ENCODE peak calls at places on chromosome 19, in six cellular contexts. One of them, this sample, is unnamed.

GRCh38 chr19:2711175-2711936 is 8.9 kb upstream of the GNG7 start:
- DNase-seq in suprapubic skin: no peak
- DNase-seq in lower leg skin: no peak
- DNase-seq in heart left ventricle: no peak
- DNase-seq in sigmoid colon: peak; percentile 61
- DNase-seq in IMR-90: peak; percentile 95
- DNase-seq in this sample: no peak

GRCh38 chr19:49847731-49848696 is 2.9 kb upstream of the PTOV1 start:
- DNase-seq in heart left ventricle: no peak
- DNase-seq in IMR-90: peak; percentile 91
- DNase-seq in sigmoid colon: no peak
- DNase-seq in suprapubic skin: no peak
- DNase-seq in lower leg skin: no peak
- DNase-seq in this sample: no peak

GRCh38 chr19:12314553-12314952 is 18.9 kb downstream of the ZNF563 start:
- DNase-seq in heart left ventricle: no peak
- DNase-seq in sigmoid colon: no peak
- DNase-seq in suprapubic skin: no peak
- DNase-seq in lower leg skin: peak; percentile 4
- DNase-seq in IMR-90: no peak
- DNase-seq in this sample: no peak

GRCh38 chr19:8360196-8360595 is 3.8 kb upstream of the ANGPTL4 start:
- DNase-seq in IMR-90: no peak
- DNase-seq in sigmoid colon: no peak
- DNase-seq in lower leg skin: no peak
- DNase-seq in suprapubic skin: no peak
- DNase-seq in heart left ventricle: no peak
- DNase-seq in this sample: no peak

GRCh38 chr19:55497777-55498176 is 9.5 kb downstream of the SSC5D start:
- DNase-seq in IMR-90: no peak
- DNase-seq in suprapubic skin: no peak
- DNase-seq in lower leg skin: no peak
- DNase-seq in sigmoid colon: no peak
- DNase-seq in heart left ventricle: no peak
- DNase-seq in this sample: no peak

GRCh38 chr19:51802775-51803174 is 7.8 kb downstream of the FPR3 start:
- DNase-seq in lower leg skin: no peak
- DNase-seq in sigmoid colon: no peak
- DNase-seq in suprapubic skin: no peak
- DNase-seq in heart left ventricle: no peak
- DNase-seq in IMR-90: no peak
- DNase-seq in this sample: no peak

GRCh38 chr19:12840091-12841079 is 2.1 kb downstream of the MAST1 start:
- DNase-seq in suprapubic skin: peak; percentile 68
- DNase-seq in lower leg skin: no peak
- DNase-seq in IMR-90: peak; percentile 63
- DNase-seq in sigmoid colon: no peak
- DNase-seq in heart left ventricle: no peak
- DNase-seq in this sample: peak; percentile 84

GRCh38 chr19:55676384-55676783 is 1.4 kb downstream of the EPN1 start:
- DNase-seq in suprapubic skin: no peak
- DNase-seq in lower leg skin: no peak
- DNase-seq in heart left ventricle: no peak
- DNase-seq in IMR-90: peak; percentile 13
- DNase-seq in sigmoid colon: no peak
- DNase-seq in this sample: no peak

GRCh38 chr19:18123819-18124218 is 26.2 kb downstream of the MAST3 start:
- DNase-seq in sigmoid colon: no peak
- DNase-seq in IMR-90: no peak
- DNase-seq in suprapubic skin: no peak
- DNase-seq in lower leg skin: no peak
- DNase-seq in heart left ventricle: no peak
- DNase-seq in this sample: no peak

GRCh38 chr19:970695-971094 is 13.4 kb upstream of the WDR18 start:
- DNase-seq in heart left ventricle: no peak
- DNase-seq in IMR-90: no peak
- DNase-seq in lower leg skin: no peak
- DNase-seq in suprapubic skin: no peak
- DNase-seq in sigmoid colon: no peak
- DNase-seq in this sample: no peak

GRCh38 chr19:51660975-51661600 is 14.5 kb upstream of the SIGLEC14 start:
- DNase-seq in lower leg skin: no peak
- DNase-seq in suprapubic skin: no peak
- DNase-seq in heart left ventricle: peak; percentile 76
- DNase-seq in IMR-90: peak; percentile 72
- DNase-seq in sigmoid colon: no peak
- DNase-seq in this sample: peak; percentile 56

DNA sequence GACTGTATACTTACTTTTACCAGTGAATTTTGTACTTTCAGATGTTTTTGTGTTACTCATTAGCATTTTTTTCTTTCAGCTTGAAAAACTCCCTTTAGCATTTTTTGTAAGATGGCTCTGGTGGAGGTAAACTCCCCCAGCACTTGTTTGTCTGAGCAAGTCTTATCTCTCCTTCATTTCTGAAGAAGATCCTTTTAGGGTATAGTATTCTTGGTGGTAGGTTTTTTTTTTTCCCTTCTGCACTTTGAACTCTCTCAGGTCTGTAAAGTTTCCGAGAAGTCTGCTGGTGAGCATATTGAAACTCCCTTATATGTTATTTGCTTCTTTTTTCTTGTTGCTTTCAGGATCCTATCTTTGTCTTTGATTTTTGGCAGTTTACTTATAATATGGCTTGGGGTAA is 35.1 kb downstream of the IGFL3 start:
- DNase-seq in sigmoid colon: no peak
- DNase-seq in heart left ventricle: no peak
- DNase-seq in IMR-90: no peak
- DNase-seq in suprapubic skin: no peak
- DNase-seq in lower leg skin: no peak
- DNase-seq in this sample: no peak
- TF ChIP-seq POLR2A in sigmoid colon: no peak
- TF ChIP-seq POLR2A in heart left ventricle: no peak
- TF ChIP-seq POLR2A in IMR-90: no peak
- TF ChIP-seq POLR2A in suprapubic skin: no peak
- TF ChIP-seq POLR2A in lower leg skin: no peak
- TF ChIP-seq POLR2A in this sample: no peak

GRCh38 chr19:19492026-19492610 is 23.2 kb downstream of the TSSK6 start:
- DNase-seq in IMR-90: no peak
- DNase-seq in suprapubic skin: peak; percentile 62
- DNase-seq in lower leg skin: no peak
- DNase-seq in sigmoid colon: no peak
- DNase-seq in heart left ventricle: no peak
- DNase-seq in this sample: no peak

GRCh38 chr19:19488875-19489690 is 26.3 kb downstream of the TSSK6 start:
- DNase-seq in suprapubic skin: peak; percentile 90
- DNase-seq in IMR-90: peak; percentile 96
- DNase-seq in lower leg skin: peak; percentile 96
- DNase-seq in heart left ventricle: peak; percentile 84
- DNase-seq in sigmoid colon: peak; percentile 88
- DNase-seq in this sample: peak; percentile 79

GRCh38 chr19:19491321-19492025 is 23.9 kb downstream of the TSSK6 start:
- DNase-seq in lower leg skin: no peak
- DNase-seq in suprapubic skin: peak; percentile 55
- DNase-seq in sigmoid colon: no peak
- DNase-seq in IMR-90: no peak
- DNase-seq in heart left ventricle: no peak
- DNase-seq in this sample: no peak

GRCh38 chr19:19489804-19490204 is 25.5 kb downstream of the TSSK6 start:
- DNase-seq in IMR-90: no peak
- DNase-seq in sigmoid colon: no peak
- DNase-seq in suprapubic skin: peak; percentile 75
- DNase-seq in heart left ventricle: no peak
- DNase-seq in lower leg skin: no peak
- DNase-seq in this sample: no peak

GRCh38 chr19:19490247-19490968 is 24.9 kb downstream of the TSSK6 start:
- DNase-seq in heart left ventricle: peak; percentile 81
- DNase-seq in sigmoid colon: peak; percentile 90
- DNase-seq in lower leg skin: peak; percentile 96
- DNase-seq in IMR-90: peak; percentile 82
- DNase-seq in suprapubic skin: peak; percentile 87
- DNase-seq in this sample: peak; percentile 83
- H3K4me3 ChIP-seq in heart left ventricle: no peak overlapping the region
- H3K4me3 ChIP-seq in sigmoid colon: no peak overlapping the region
- H3K4me3 ChIP-seq in lower leg skin: no peak overlapping the region
- H3K4me3 ChIP-seq in IMR-90: no peak overlapping the region
- H3K4me3 ChIP-seq in suprapubic skin: peak overlapping the region; percentile 27
- H3K4me3 ChIP-seq in this sample: no peak overlapping the region

GRCh38 chr19:14404322-14404721 is 14.8 kb downstream of the DDX39A start:
- DNase-seq in lower leg skin: no peak
- DNase-seq in IMR-90: no peak
- DNase-seq in suprapubic skin: no peak
- DNase-seq in heart left ventricle: no peak
- DNase-seq in sigmoid colon: no peak
- DNase-seq in this sample: no peak
- TF ChIP-seq POLR2A in lower leg skin: no peak
- TF ChIP-seq POLR2A in IMR-90: no peak
- TF ChIP-seq POLR2A in suprapubic skin: no peak
- TF ChIP-seq POLR2A in heart left ventricle: no peak
- TF ChIP-seq POLR2A in sigmoid colon: no peak
- TF ChIP-seq POLR2A in this sample: no peak

DNA sequence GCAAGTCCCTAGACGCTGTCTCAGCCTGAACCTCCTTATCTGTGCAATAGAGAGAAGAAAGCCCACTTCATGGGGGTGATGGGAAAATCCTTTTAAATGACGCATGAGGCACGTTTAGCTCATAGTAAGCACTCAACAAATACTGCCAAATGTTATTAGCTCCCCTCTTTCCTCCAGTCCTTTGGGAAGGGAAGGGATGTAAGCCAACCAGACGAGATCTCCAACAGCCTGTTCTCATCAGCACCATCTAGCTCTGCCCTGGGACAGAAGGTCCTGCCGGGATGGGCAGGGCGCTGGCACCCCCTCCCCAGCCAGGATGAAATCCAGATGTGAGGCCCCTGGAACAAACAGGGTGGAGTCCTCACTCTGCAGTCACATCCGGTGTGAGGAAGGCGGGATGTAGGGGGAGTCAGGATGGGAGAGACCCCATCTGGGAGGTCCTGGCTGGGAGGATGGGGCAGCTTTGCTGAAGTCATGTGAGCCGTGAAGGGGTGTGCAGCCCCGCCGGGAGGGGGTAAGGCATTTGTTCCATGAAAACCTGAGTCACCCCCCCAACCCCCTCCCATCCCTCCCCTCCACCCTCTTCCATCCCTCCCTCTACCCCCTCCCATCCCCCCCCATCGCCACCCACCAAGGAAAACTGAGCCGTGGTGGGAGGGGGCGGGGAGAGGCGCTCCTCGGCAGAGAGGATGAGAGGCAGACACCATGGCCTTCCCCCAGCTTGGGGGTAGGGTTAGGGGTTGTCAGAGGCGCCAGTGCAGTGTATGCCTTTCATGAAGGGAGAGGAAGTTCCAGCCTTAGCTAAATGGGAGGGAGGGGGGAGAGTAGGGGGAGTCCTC is 4.5 kb downstream of the S1PR2 start:
- DNase-seq in suprapubic skin: peak; percentile 92
- DNase-seq in sigmoid colon: peak; percentile 96
- DNase-seq in lower leg skin: peak; percentile 96
- DNase-seq in heart left ventricle: peak; percentile 69
- DNase-seq in IMR-90: peak; percentile 95
- DNase-seq in this sample: peak; percentile 58
- H3K4me3 ChIP-seq in suprapubic skin: peak overlapping the region; percentile 15
- H3K4me3 ChIP-seq in sigmoid colon: no peak overlapping the region
- H3K4me3 ChIP-seq in lower leg skin: no peak overlapping the region
- H3K4me3 ChIP-seq in heart left ventricle: no peak overlapping the region
- H3K4me3 ChIP-seq in IMR-90: no peak overlapping the region
- H3K4me3 ChIP-seq in this sample: no peak overlapping the region

GRCh38 chr19:38534574-38534973 is 83.2 kb downstream of the MAP4K1 start:
- DNase-seq in IMR-90: no peak
- DNase-seq in heart left ventricle: no peak
- DNase-seq in suprapubic skin: no peak
- DNase-seq in lower leg skin: no peak
- DNase-seq in sigmoid colon: no peak
- DNase-seq in this sample: no peak
- TF ChIP-seq POLR2A in IMR-90: no peak
- TF ChIP-seq POLR2A in heart left ventricle: no peak
- TF ChIP-seq POLR2A in suprapubic skin: no peak
- TF ChIP-seq POLR2A in lower leg skin: no peak
- TF ChIP-seq POLR2A in sigmoid colon: no peak
- TF ChIP-seq POLR2A in this sample: no peak